ENCODE peak calls at places on chromosomes 1 and 21, in eight cellular contexts. N is GM06990, L is small intestine, I is heart left ventricle, R is kidney, Z is AG04450, H is fibroblast of villous mesenchyme, Q is BJ. V is an unnamed sample.

GRCh38 chr1:115337633-115338456 is at the start of gene NGF:
- DNase-seq in N (peak; percentile 1), L (no peak), I (peak; percentile 68), R (peak; percentile 71), Z (peak; percentile 32), H (no peak), Q (no peak), V (no peak)

GRCh38 chr1:27436204-27437159 is 44.1 kb downstream of the GPR3 start:
- DNase-seq in N (no peak), L (peak; percentile 84), I (no peak), R (no peak), Z (no peak), H (peak; percentile 70), Q (peak; percentile 37), V (no peak)

GRCh38 chr1:20359451-20360330 is 69.0 kb downstream of the VWA5B1 start:
- DNase-seq in N (no peak), L (peak; percentile 82), I (no peak), R (no peak), Z (no peak), H (no peak), Q (no peak), V (no peak)

GRCh38 chr1:37068897-37069296 is 34.6 kb upstream of the GRIK3 start:
- DNase-seq in N (no peak), L (no peak), I (no peak), R (no peak), Z (no peak), H (no peak), Q (no peak), V (no peak)

GRCh38 chr1:228043281-228043845 is 36.6 kb downstream of the WNT3A start:
- DNase-seq in N (no peak), L (no peak), I (no peak), R (peak; percentile 10), Z (no peak), H (no peak), Q (no peak), V (no peak)

GRCh38 chr1:100794719-100795645 is 75.4 kb downstream of the VCAM1 start:
- DNase-seq in N (no peak), L (no peak), I (no peak), R (no peak), Z (no peak), H (peak; percentile 94), Q (no peak), V (no peak)

GRCh38 chr1:47223921-47224675 is 7.9 kb downstream of the TAL1 start:
- DNase-seq in N (no peak), L (no peak), I (no peak), R (no peak), Z (no peak), H (no peak), Q (no peak), V (no peak)

GRCh38 chr1:11615109-11615508 is 39.1 kb downstream of the FBXO2 start:
- DNase-seq in N (no peak), L (peak; percentile 7), I (no peak), R (no peak), Z (no peak), H (peak; percentile 14), Q (no peak), V (no peak)

GRCh38 chr1:43668956-43669355 is 19.0 kb downstream of the KDM4A start:
- DNase-seq in N (no peak), L (no peak), I (no peak), R (no peak), Z (no peak), H (no peak), Q (no peak), V (no peak)

GRCh38 chr1:207987164-207987563 is 76.2 kb upstream of the CD34 start:
- DNase-seq in N (no peak), L (no peak), I (no peak), R (no peak), Z (no peak), H (no peak), Q (no peak), V (no peak)

GRCh38 chr1:165871311-165872067 is 44.1 kb downstream of the UCK2 start:
- DNase-seq in N (peak; percentile 56), L (peak; percentile 89), I (peak; percentile 53), R (no peak), Z (no peak), H (peak; percentile 84), Q (no peak), V (peak; percentile 73)

GRCh38 chr1:90443340-90443739 is 273.8 kb downstream of the BARHL2 start:
- DNase-seq in N (no peak), L (no peak), I (no peak), R (no peak), Z (no peak), H (no peak), Q (no peak), V (no peak)

GRCh38 chr21:38993561-38993960 is 187.8 kb downstream of the ETS2 start:
- DNase-seq in N (no peak), L (peak; percentile 37), I (peak; percentile 69), R (peak; percentile 75), Z (peak; percentile 68), H (peak; percentile 85), Q (no peak), V (no peak)

GRCh38 chr1:58515794-58516401 is 30.6 kb downstream of the OMA1 start:
- DNase-seq in N (peak; percentile 10), L (peak; percentile 61), I (peak; percentile 25), R (no peak), Z (peak; percentile 66), H (peak; percentile 88), Q (peak; percentile 10), V (peak; percentile 36)

GRCh38 chr1:1889847-1890505 is 911 bp downstream of the GNB1 start:
- DNase-seq in N (peak; percentile 71), L (no peak), I (peak; percentile 68), R (peak; percentile 87), Z (no peak), H (peak; percentile 55), Q (no peak), V (no peak)

GRCh38 chr1:51776408-51776807 is 102.1 kb downstream of the NRDC start:
- DNase-seq in N (no peak), L (no peak), I (no peak), R (no peak), Z (no peak), H (no peak), Q (no peak), V (no peak)
- H3K4me3 ChIP-seq in N (no peak overlapping the region), L (no peak overlapping the region), I (no peak overlapping the region), R (no peak overlapping the region), Z (no peak overlapping the region), H (no peak overlapping the region), Q (no peak overlapping the region), V (no peak overlapping the region)

GRCh38 chr1:56436912-56437403 is 142.4 kb downstream of the PLPP3 start:
- DNase-seq in N (no peak), L (no peak), I (no peak), R (no peak), Z (no peak), H (no peak), Q (no peak), V (no peak)
- H3K4me3 ChIP-seq in N (no peak overlapping the region), L (no peak overlapping the region), I (no peak overlapping the region), R (no peak overlapping the region), Z (no peak overlapping the region), H (no peak overlapping the region), Q (no peak overlapping the region), V (no peak overlapping the region)

GRCh38 chr1:220681220-220681847 is 8.8 kb upstream of the C1orf115 start:
- DNase-seq in N (no peak), L (peak; percentile 67), I (no peak), R (no peak), Z (no peak), H (peak; percentile 6), Q (no peak), V (no peak)
- H3K4me3 ChIP-seq in N (no peak overlapping the region), L (no peak overlapping the region), I (no peak overlapping the region), R (no peak overlapping the region), Z (no peak overlapping the region), H (peak overlapping the region; percentile 6), Q (no peak overlapping the region), V (no peak overlapping the region)

GRCh38 chr1:6866825-6867224 is 81.6 kb downstream of the CAMTA1 start:
- DNase-seq in N (no peak), L (no peak), I (no peak), R (no peak), Z (no peak), H (no peak), Q (no peak), V (no peak)

GRCh38 chr1:6870086-6870485 is 84.8 kb downstream of the CAMTA1 start:
- DNase-seq in N (no peak), L (no peak), I (no peak), R (no peak), Z (no peak), H (peak; percentile 68), Q (peak; percentile 39), V (no peak)

GRCh38 chr1:6867688-6868370 is 82.6 kb downstream of the CAMTA1 start:
- DNase-seq in N (no peak), L (no peak), I (no peak), R (no peak), Z (no peak), H (no peak), Q (no peak), V (no peak)

GRCh38 chr1:6869002-6869380 is 83.7 kb downstream of the CAMTA1 start:
- DNase-seq in N (no peak), L (no peak), I (no peak), R (no peak), Z (no peak), H (no peak), Q (no peak), V (no peak)

GRCh38 chr1:6868371-6869001 is 83.2 kb downstream of the CAMTA1 start:
- DNase-seq in N (no peak), L (peak; percentile 43), I (no peak), R (no peak), Z (no peak), H (peak; percentile 47), Q (no peak), V (no peak)
- H3K4me3 ChIP-seq in N (no peak overlapping the region), L (no peak overlapping the region), I (no peak overlapping the region), R (peak overlapping the region; percentile 40), Z (no peak overlapping the region), H (peak overlapping the region; percentile 18), Q (no peak overlapping the region), V (no peak overlapping the region)

DNA sequence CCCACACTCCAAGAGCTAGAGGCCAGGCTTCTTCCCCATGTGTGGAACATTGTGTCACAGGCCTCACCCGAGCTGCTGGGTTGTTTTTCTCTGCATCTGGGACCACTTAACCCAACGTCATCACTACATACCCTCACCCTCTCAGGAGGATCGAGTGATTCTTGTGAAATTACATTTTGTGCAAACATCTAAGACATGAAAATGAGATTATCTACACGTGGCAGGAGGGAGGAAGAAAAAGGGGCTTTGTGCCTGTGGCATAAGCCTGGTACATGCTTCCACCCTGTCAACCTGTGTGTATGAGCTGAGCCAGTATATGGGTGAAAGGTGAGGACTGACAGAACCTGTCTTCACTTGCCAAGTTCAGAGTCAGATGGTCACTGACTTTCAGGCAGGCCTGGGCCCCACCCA is 1.6 kb downstream of the CPT2 start:
- DNase-seq in N (no peak), L (peak; percentile 74), I (peak; percentile 61), R (no peak), Z (no peak), H (peak; percentile 74), Q (no peak), V (no peak)
- H3K4me3 ChIP-seq in N (peak overlapping the region; percentile 86), L (no peak overlapping the region), I (peak overlapping the region; percentile 85), R (peak overlapping the region; percentile 95), Z (peak overlapping the region; percentile 2), H (peak overlapping the region; percentile 91), Q (peak overlapping the region; percentile 78), V (peak overlapping the region; percentile 85)